ENCODE peak calls at places on chromosomes 7 and 10, in seven cellular contexts. One of them, this sample, is unnamed. For H3K4me1, the result is how much of the 10 kb centered on the place peaks cover.

GRCh38 chr10:29435809-29436501 is 147.1 kb downstream of the LYZL1 start:
- DNase-seq in A549: no peak
- DNase-seq in HCT116: no peak
- DNase-seq in K562: no peak
- DNase-seq in GM12878: no peak
- DNase-seq in SK-N-SH: no peak
- DNase-seq in HepG2: peak
- DNase-seq in this sample: no peak

GRCh38 chr7:31061185-31061584 is 9.1 kb downstream of the ADCYAP1R1 start:
- DNase-seq in HepG2: peak
- DNase-seq in SK-N-SH: peak
- DNase-seq in HCT116: no peak
- DNase-seq in K562: peak
- DNase-seq in A549: no peak
- DNase-seq in GM12878: no peak
- DNase-seq in this sample: no peak

GRCh38 chr10:52642208-52642607 is 130.4 kb downstream of the MBL2 start:
- DNase-seq in HepG2: peak
- DNase-seq in HCT116: no peak
- DNase-seq in K562: no peak
- DNase-seq in SK-N-SH: no peak
- DNase-seq in GM12878: no peak
- DNase-seq in A549: no peak
- DNase-seq in this sample: no peak

GRCh38 chr7:134547738-134548054 is 1.2 kb upstream of the AKR1B15 start:
- DNase-seq in GM12878: peak
- DNase-seq in HCT116: no peak
- DNase-seq in HepG2: no peak
- DNase-seq in K562: peak
- DNase-seq in SK-N-SH: no peak
- DNase-seq in A549: peak
- DNase-seq in this sample: no peak

GRCh38 chr7:85090138-85090537 is 96.7 kb downstream of the SEMA3D start:
- DNase-seq in HCT116: no peak
- DNase-seq in HepG2: no peak
- DNase-seq in A549: no peak
- DNase-seq in GM12878: no peak
- DNase-seq in K562: no peak
- DNase-seq in SK-N-SH: peak
- DNase-seq in this sample: no peak

GRCh38 chr7:21949522-21949921 is 3.8 kb upstream of the CDCA7L start:
- DNase-seq in HepG2: no peak
- DNase-seq in SK-N-SH: no peak
- DNase-seq in K562: no peak
- DNase-seq in HCT116: no peak
- DNase-seq in A549: no peak
- DNase-seq in GM12878: no peak
- DNase-seq in this sample: no peak

GRCh38 chr7:5704534-5704922 is 76.9 kb downstream of the RNF216 start:
- DNase-seq in HCT116: peak
- DNase-seq in HepG2: peak
- DNase-seq in GM12878: no peak
- DNase-seq in K562: peak
- DNase-seq in SK-N-SH: peak
- DNase-seq in A549: peak
- DNase-seq in this sample: peak

GRCh38 chr7:76380623-76380966 is 21.8 kb upstream of the YWHAG start:
- DNase-seq in GM12878: no peak
- DNase-seq in HCT116: no peak
- DNase-seq in SK-N-SH: no peak
- DNase-seq in HepG2: no peak
- DNase-seq in K562: no peak
- DNase-seq in A549: no peak
- DNase-seq in this sample: no peak

GRCh38 chr10:49001861-49002675 is 62.4 kb upstream of the LRRC18 start:
- DNase-seq in A549: no peak
- DNase-seq in SK-N-SH: peak
- DNase-seq in HCT116: no peak
- DNase-seq in HepG2: no peak
- DNase-seq in K562: no peak
- DNase-seq in GM12878: no peak
- DNase-seq in this sample: no peak

GRCh38 chr7:84981038-84981601 is 205.7 kb downstream of the SEMA3D start:
- DNase-seq in A549: no peak
- DNase-seq in K562: no peak
- DNase-seq in HepG2: no peak
- DNase-seq in SK-N-SH: no peak
- DNase-seq in HCT116: no peak
- DNase-seq in GM12878: no peak
- DNase-seq in this sample: no peak

GRCh38 chr10:50304655-50305054 is 53.3 kb upstream of the ASAH2 start:
- DNase-seq in HepG2: no peak
- DNase-seq in HCT116: no peak
- DNase-seq in K562: no peak
- DNase-seq in A549: no peak
- DNase-seq in GM12878: no peak
- DNase-seq in SK-N-SH: no peak
- DNase-seq in this sample: no peak

GRCh38 chr7:57305192-57305748 is 144.7 kb upstream of the ZNF716 start:
- DNase-seq in SK-N-SH: peak
- DNase-seq in HCT116: no peak
- DNase-seq in GM12878: no peak
- DNase-seq in A549: no peak
- DNase-seq in K562: peak
- DNase-seq in HepG2: no peak
- DNase-seq in this sample: no peak

GRCh38 chr7:101985646-101986199 is 168.3 kb downstream of the CUX1 start:
- DNase-seq in GM12878: no peak
- DNase-seq in K562: no peak
- DNase-seq in HCT116: no peak
- DNase-seq in HepG2: no peak
- DNase-seq in SK-N-SH: no peak
- DNase-seq in A549: no peak
- DNase-seq in this sample: no peak

GRCh38 chr10:3906511-3907111 is 121.6 kb upstream of the KLF6 start:
- DNase-seq in HepG2: peak
- DNase-seq in GM12878: no peak
- DNase-seq in K562: no peak
- DNase-seq in HCT116: no peak
- DNase-seq in A549: no peak
- DNase-seq in SK-N-SH: no peak
- DNase-seq in this sample: no peak

GRCh38 chr7:106068538-106068961 is 43.6 kb downstream of the SYPL1 start:
- DNase-seq in HCT116: no peak
- DNase-seq in HepG2: no peak
- DNase-seq in K562: no peak
- DNase-seq in GM12878: no peak
- DNase-seq in SK-N-SH: peak
- DNase-seq in A549: no peak
- DNase-seq in this sample: no peak

DNA sequence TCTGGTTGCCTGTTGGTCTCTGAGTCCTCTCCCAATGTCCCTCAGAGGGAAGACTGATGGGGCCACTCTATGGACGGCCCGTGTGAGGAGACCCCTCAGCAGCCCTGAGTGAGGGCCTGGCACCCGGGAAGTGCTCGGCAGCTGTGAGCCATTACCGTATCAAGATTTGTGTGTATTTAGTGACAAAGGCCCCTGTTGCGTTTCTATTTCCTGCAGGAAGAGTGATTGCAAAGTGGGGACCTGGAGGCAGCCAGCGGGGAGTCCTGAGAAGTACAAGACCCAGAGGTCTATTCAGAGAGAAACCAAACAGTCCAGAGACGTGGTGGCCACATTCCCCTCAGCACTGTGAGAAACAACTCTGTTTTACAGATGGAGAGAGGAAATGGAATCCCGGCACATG is 51.1 kb upstream of the CHST15 start:
- DNase-seq in A549: no peak
- DNase-seq in HCT116: no peak
- DNase-seq in SK-N-SH: no peak
- DNase-seq in GM12878: no peak
- DNase-seq in HepG2: no peak
- DNase-seq in K562: no peak
- DNase-seq in this sample: no peak
- H3K4me1 ChIP-seq in A549: under half
- H3K4me1 ChIP-seq in HCT116: under half
- H3K4me1 ChIP-seq in SK-N-SH: under half
- H3K4me1 ChIP-seq in GM12878: under half
- H3K4me1 ChIP-seq in HepG2: under half
- H3K4me1 ChIP-seq in K562: under half
- H3K4me1 ChIP-seq in this sample: under half

DNA sequence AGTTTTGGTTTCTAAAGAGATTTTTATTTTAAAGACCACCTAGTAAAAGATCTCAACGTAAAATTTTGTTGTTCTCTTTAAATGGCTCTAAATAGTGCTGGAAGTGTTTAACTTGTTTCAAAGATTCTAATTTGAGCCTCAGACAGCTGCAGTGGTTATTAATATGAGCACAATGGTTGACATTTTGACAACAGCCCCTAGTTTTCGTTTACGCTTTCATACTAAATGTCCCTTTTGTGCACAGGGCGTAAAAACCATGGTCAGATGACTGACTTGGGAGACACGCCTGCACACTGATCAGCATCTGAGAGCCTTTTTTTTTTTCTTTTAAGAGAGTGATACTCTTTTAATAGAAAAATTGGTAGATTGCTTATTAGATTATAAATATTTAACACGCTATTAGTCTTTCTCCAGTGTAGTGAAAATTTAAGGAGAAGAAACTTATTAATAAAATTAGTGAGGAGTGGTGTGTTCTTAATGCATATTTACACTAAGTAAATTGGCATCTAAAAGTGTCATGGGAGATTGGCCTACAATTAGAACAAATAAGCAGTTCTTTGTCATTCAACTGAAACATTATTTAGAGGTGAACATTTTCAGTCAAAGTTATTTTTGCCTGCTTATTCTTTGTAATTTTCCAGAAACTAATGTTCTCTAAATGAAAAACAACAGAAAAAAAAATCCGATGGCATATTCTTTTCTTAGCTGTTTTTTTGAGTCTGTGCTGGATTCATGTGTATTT is 182.8 kb upstream of the PHYHIPL start:
- DNase-seq in GM12878: peak
- DNase-seq in HepG2: no peak
- DNase-seq in HCT116: no peak
- DNase-seq in A549: no peak
- DNase-seq in SK-N-SH: no peak
- DNase-seq in K562: no peak
- DNase-seq in this sample: no peak
- TF ChIP-seq MAX in GM12878: no peak
- TF ChIP-seq MAX in HepG2: no peak
- TF ChIP-seq MAX in HCT116: no peak
- TF ChIP-seq MAX in A549: no peak
- TF ChIP-seq MAX in SK-N-SH: no peak
- TF ChIP-seq MAX in K562: no peak
- TF ChIP-seq MAX in this sample: no peak

GRCh38 chr10:62155054-62155453 is 113.6 kb downstream of the RTKN2 start:
- DNase-seq in A549: no peak
- DNase-seq in K562: no peak
- DNase-seq in HCT116: no peak
- DNase-seq in HepG2: no peak
- DNase-seq in SK-N-SH: no peak
- DNase-seq in GM12878: no peak
- DNase-seq in this sample: no peak
- H3K4me1 ChIP-seq in A549: under half
- H3K4me1 ChIP-seq in K562: under half
- H3K4me1 ChIP-seq in HCT116: under half
- H3K4me1 ChIP-seq in HepG2: under half
- H3K4me1 ChIP-seq in SK-N-SH: under half
- H3K4me1 ChIP-seq in GM12878: under half
- H3K4me1 ChIP-seq in this sample: under half

DNA sequence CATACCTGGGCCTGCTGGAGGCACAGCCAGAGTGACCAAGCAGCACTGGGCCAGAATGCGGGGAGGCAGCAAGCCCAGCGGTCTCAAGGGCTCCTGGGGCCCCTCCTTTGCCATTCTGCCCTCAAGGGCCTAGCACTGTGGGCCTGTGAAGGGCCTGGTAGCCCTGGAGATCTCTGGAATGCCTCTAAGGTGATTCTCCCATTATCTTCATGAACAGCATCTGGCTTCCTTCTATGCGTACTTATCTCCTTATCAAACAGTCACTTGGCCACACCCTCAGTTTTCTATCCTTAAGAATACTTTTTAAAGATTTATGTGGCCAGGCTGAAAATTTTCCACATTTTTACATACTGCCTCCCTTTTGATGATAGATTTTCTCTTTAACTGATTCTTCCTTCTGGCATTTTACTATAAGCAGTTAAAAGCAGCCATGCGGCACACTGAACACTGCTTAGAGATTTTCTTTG is 67.5 kb upstream of the CCNY start:
- DNase-seq in HepG2: no peak
- DNase-seq in GM12878: no peak
- DNase-seq in SK-N-SH: no peak
- DNase-seq in A549: no peak
- DNase-seq in K562: peak
- DNase-seq in HCT116: no peak
- DNase-seq in this sample: no peak
- TF ChIP-seq MAX in HepG2: no peak
- TF ChIP-seq MAX in GM12878: no peak
- TF ChIP-seq MAX in SK-N-SH: no peak
- TF ChIP-seq MAX in A549: no peak
- TF ChIP-seq MAX in K562: no peak
- TF ChIP-seq MAX in HCT116: no peak
- TF ChIP-seq MAX in this sample: no peak

GRCh38 chr7:149870701-149871483 is 2.9 kb upstream of the ATP6V0E2 start:
- DNase-seq in K562: no peak
- DNase-seq in HCT116: no peak
- DNase-seq in GM12878: no peak
- DNase-seq in HepG2: no peak
- DNase-seq in A549: no peak
- DNase-seq in SK-N-SH: no peak
- DNase-seq in this sample: no peak
- H3K4me1 ChIP-seq in K562: under half
- H3K4me1 ChIP-seq in HCT116: under half
- H3K4me1 ChIP-seq in GM12878: half or more
- H3K4me1 ChIP-seq in HepG2: under half
- H3K4me1 ChIP-seq in A549: under half
- H3K4me1 ChIP-seq in SK-N-SH: under half
- H3K4me1 ChIP-seq in this sample: under half

DNA sequence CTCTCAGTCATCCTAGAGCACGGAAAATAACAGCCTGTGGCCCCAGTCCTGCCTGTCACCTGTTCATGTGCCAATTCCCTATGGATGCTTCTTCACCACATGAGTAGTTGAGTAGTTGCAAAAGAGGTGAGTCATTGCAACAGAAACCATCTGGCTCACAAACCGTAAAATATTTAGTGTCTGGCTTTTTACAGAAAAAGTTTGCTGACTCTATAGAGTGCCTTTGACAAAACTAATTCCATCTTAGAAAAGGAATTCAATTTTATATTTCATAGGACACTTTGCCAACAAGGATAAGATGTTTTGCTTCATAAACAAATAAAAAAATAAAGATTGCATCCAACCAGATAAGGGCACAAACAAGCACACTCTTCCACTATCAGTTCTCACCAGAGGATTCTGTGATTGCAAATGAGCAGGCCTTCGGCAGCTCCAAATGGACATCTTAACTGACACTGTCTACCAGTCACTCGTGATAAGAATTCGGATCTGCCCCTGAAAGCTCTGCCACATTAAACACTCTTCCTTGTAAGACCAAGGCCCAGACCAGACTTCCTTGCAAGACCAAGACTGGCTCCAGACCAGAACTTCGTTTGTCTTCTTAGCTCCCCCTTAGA is 242.7 kb upstream of the SEMA3C start:
- DNase-seq in K562: peak
- DNase-seq in SK-N-SH: no peak
- DNase-seq in HCT116: peak
- DNase-seq in GM12878: no peak
- DNase-seq in A549: peak
- DNase-seq in HepG2: peak
- DNase-seq in this sample: no peak
- TF ChIP-seq MAX in K562: no peak
- TF ChIP-seq MAX in SK-N-SH: peak
- TF ChIP-seq MAX in HCT116: peak
- TF ChIP-seq MAX in GM12878: no peak
- TF ChIP-seq MAX in A549: peak
- TF ChIP-seq MAX in HepG2: no peak
- TF ChIP-seq MAX in this sample: no peak

This sample was measured in endothelial cell of umbilical vein.